ENCODE peak calls at places on chromosomes 2 and 18, in five cellular contexts. A is lung, X is AG04449, J is spleen, T is GM12865. O is an unnamed sample.

GRCh38 chr2:52395912-52396311 is 1364.0 kb upstream of the NRXN1 start:
- DNase-seq in A (no peak), X (peak), T (no peak), J (no peak), O (no peak)

GRCh38 chr2:26172189-26172865 is 561 bp upstream of the GAREM2 start:
- DNase-seq in T (no peak), A (no peak), J (no peak), X (no peak), O (peak)

GRCh38 chr2:148812306-148812705 is 62.7 kb upstream of the KIF5C start:
- DNase-seq in A (no peak), T (no peak), J (no peak), X (no peak), O (no peak)

GRCh38 chr2:212282596-212283330 is 255.8 kb downstream of the ERBB4 start:
- DNase-seq in T (no peak), A (no peak), X (no peak), J (no peak), O (no peak)

GRCh38 chr2:101678379-101678778 is 19.1 kb upstream of the MAP4K4 start:
- DNase-seq in T (no peak), J (no peak), X (no peak), A (no peak), O (no peak)

GRCh38 chr2:88753833-88754584 is 62.5 kb downstream of the RPIA start:
- DNase-seq in X (no peak), T (peak), J (no peak), A (no peak), O (no peak)

GRCh38 chr2:163611557-163611906 is 124.3 kb downstream of the FIGN start:
- DNase-seq in X (no peak), T (no peak), J (no peak), A (no peak), O (no peak)

GRCh38 chr2:63792523-63792922 is 49.2 kb upstream of the UGP2 start:
- DNase-seq in J (no peak), T (no peak), A (no peak), X (peak), O (no peak)

GRCh38 chr18:49875783-49876182 is 62.5 kb upstream of the ACAA2 start:
- DNase-seq in X (no peak), A (no peak), J (no peak), T (no peak), O (no peak)

GRCh38 chr2:68849579-68850030 is 21.6 kb downstream of the BMP10 start:
- DNase-seq in X (no peak), T (no peak), J (no peak), A (no peak), O (no peak)

GRCh38 chr18:74203811-74204210 is 55.5 kb downstream of the TIMM21 start:
- DNase-seq in X (no peak), T (no peak), A (no peak), J (no peak), O (no peak)

GRCh38 chr18:48922801-48923730 is 27.7 kb downstream of the SMAD7 start:
- DNase-seq in J (peak), X (peak), A (peak), T (peak), O (peak)

GRCh38 chr2:175449616-175450015 is 268.1 kb upstream of the ATP5MC3 start:
- DNase-seq in A (no peak), J (no peak), T (no peak), X (no peak), O (no peak)

GRCh38 chr2:73043978-73044832 is 27.3 kb downstream of the SFXN5 start:
- DNase-seq in J (no peak), T (no peak), X (no peak), A (no peak), O (peak)

GRCh38 chr2:127701651-127702394 is 526 bp downstream of the SFT2D3 start:
- DNase-seq in A (peak), T (peak), J (peak), X (no peak), O (peak)

GRCh38 chr18:79397830-79398761 is 2.4 kb downstream of the NFATC1 start:
- DNase-seq in X (no peak), A (no peak), T (no peak), J (peak), O (no peak)

GRCh38 chr2:26637811-26638310 is 3.3 kb downstream of the CIB4 start:
- DNase-seq in A (no peak), T (no peak), J (peak), X (no peak), O (no peak)

GRCh38 chr18:4233468-4233867 is 221.6 kb downstream of the DLGAP1 start:
- DNase-seq in T (no peak), A (no peak), J (no peak), X (no peak), O (no peak)

GRCh38 chr2:205571300-205571858 is 110.9 kb upstream of the NRP2 start:
- DNase-seq in J (no peak), T (no peak), A (no peak), X (no peak), O (no peak)

GRCh38 chr2:180202591-180202990 is 195.5 kb upstream of the CWC22 start:
- DNase-seq in X (no peak), J (no peak), A (no peak), T (no peak), O (no peak)

GRCh38 chr2:240511351-240512108 is 46.3 kb downstream of the ANKMY1 start:
- DNase-seq in J (no peak), T (no peak), X (no peak), A (peak), O (peak)

GRCh38 chr2:222912117-222912516 is 51.3 kb downstream of the ACSL3 start:
- DNase-seq in T (peak), X (no peak), A (no peak), J (no peak), O (no peak)

GRCh38 chr2:219109468-219109867 is 48.7 kb upstream of the IHH start:
- DNase-seq in J (no peak), A (peak), X (no peak), T (no peak), O (no peak)

GRCh38 chr2:69033427-69034095 is 20.6 kb downstream of the ANTXR1 start:
- DNase-seq in A (no peak), J (no peak), T (no peak), X (no peak), O (no peak)

GRCh38 chr18:33900638-33901037 is 322.6 kb downstream of the ASXL3 start:
- DNase-seq in T (no peak), J (no peak), X (no peak), A (no peak), O (no peak)

GRCh38 chr2:128284841-128285240 is 33.8 kb downstream of the HS6ST1 start:
- DNase-seq in T (no peak), A (no peak), J (peak), X (no peak), O (no peak)

GRCh38 chr2:239187464-239188253 is 213.2 kb downstream of the HDAC4 start:
- DNase-seq in X (no peak), T (no peak), A (no peak), J (no peak), O (peak)

GRCh38 chr2:62736899-62737559 is 31.5 kb downstream of the EHBP1 start:
- DNase-seq in J (no peak), T (peak), A (no peak), X (no peak), O (no peak)

GRCh38 chr2:181552808-181553207 is 95.6 kb downstream of the ITGA4 start:
- DNase-seq in X (no peak), T (no peak), J (no peak), A (no peak), O (no peak)

GRCh38 chr18:72530622-72531021 is 13.5 kb downstream of the CBLN2 start:
- DNase-seq in T (no peak), A (no peak), J (no peak), X (no peak), O (no peak)
- TF ChIP-seq CTCF in T (no peak), A (no peak), J (no peak), X (no peak), O (no peak)

DNA sequence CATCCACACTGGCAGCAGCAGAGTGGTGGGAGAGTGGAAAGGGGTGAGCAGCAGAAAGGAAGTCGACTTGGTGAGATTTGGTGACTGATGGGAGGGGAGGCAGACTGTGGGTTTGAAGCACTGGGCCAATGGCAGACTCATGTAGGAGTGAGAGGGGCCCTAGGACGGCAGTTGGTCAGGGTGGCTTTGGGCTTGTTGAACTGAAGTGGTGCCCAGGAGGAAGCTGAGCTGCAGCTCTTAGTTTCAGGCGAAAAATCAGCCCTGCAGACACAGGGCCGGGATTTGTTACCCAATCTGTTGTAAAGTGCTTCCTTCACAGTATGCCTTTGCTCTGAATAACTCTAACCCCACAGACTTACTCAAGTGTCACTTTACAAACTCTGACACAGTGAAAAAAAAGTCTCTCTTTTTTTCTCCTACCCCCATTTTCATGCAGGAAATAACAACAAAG is 226.7 kb downstream of the VAPA start:
- DNase-seq in A (no peak), X (no peak), J (no peak), T (no peak), O (no peak)
- H3K4me3 ChIP-seq in A (no peak), X (no peak), J (no peak), T (no peak), O (no peak)

GRCh38 chr18:7808992-7809391 is 241.9 kb downstream of the PTPRM start:
- DNase-seq in T (no peak), X (no peak), A (no peak), J (no peak), O (no peak)

GRCh38 chr18:7808054-7808453 is 240.9 kb downstream of the PTPRM start:
- DNase-seq in T (no peak), J (no peak), A (no peak), X (no peak), O (no peak)

GRCh38 chr18:7803956-7804469 is 236.9 kb downstream of the PTPRM start:
- DNase-seq in A (no peak), T (no peak), J (no peak), X (no peak), O (no peak)

GRCh38 chr18:7805096-7805495 is 238.0 kb downstream of the PTPRM start:
- DNase-seq in X (no peak), J (no peak), A (no peak), T (no peak), O (no peak)

GRCh38 chr18:7805880-7806279 is 238.8 kb downstream of the PTPRM start:
- DNase-seq in X (no peak), T (no peak), J (no peak), A (no peak), O (no peak)
- TF ChIP-seq CTCF in X (no peak), T (no peak), J (no peak), A (no peak), O (no peak)

GRCh38 chr2:201150454-201151020 is 32.4 kb upstream of the CASP10 start:
- DNase-seq in A (no peak), X (no peak), T (no peak), J (no peak), O (no peak)
- H3K4me3 ChIP-seq in A (no peak), X (peak), T (no peak), J (no peak), O (peak)

GRCh38 chr18:72086421-72086820 is 457.7 kb downstream of the CBLN2 start:
- DNase-seq in A (no peak), X (no peak), T (peak), J (no peak), O (no peak)
- TF ChIP-seq CTCF in A (no peak), X (no peak), T (peak), J (no peak), O (no peak)

DNA sequence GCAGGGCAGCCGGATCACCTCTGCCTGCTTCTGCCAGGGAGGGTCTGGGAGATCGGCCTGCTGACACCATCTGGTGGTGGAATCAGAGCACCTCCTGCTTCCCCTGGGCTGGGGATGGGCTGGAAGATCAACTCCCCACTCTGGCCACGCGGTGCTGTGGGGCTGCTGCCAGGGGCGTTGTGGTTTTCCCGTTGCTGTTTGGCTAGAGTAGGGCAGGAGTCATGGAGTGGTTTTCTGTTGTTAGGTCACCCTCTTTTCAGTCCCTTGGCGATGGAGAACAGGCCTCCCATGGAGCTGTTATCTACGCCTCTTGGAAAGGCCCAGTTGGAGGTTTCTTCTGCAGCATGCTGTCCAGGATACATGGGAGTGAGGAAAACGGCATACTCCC is 15.2 kb downstream of the BCL2L11 start:
- DNase-seq in X (no peak), J (no peak), T (no peak), A (peak), O (no peak)
- H3K4me3 ChIP-seq in X (no peak), J (no peak), T (no peak), A (no peak), O (no peak)

DNA sequence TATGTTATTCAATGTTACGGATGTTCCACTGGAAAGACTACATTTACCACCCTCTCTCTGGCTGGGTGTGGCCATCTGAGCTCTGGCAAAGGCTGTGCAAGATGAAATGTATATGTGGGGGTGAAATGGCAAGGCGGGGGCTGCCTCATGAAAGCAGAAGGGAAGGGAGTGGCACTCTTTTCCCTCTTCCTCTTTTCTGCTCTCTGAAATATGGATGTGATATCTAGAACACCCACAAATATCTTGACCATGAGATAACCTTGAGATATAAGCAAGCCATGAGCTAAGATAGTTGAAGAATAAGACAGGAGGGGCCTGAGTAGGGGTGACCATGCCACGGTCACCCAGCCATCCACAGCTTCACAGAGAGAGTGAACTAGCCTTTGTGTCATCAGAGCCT is 367.8 kb upstream of the ID2 start:
- DNase-seq in J (no peak), T (peak), A (no peak), X (no peak), O (no peak)
- TF ChIP-seq CTCF in J (no peak), T (no peak), A (no peak), X (no peak), O (no peak)

O was measured in coronary artery.